ENCODE peak calls at places on chromosome 12, in eight cellular contexts. E is HTR-8/SVneo, W is left cardiac atrium, G is immature natural killer cell, R is NCI-H2107, U is pulmonary artery endothelial cell, A is Karpas-422, Y is uterus. V is an unnamed sample.

GRCh38 chr12:123089631-123090353 is 61.1 kb downstream of the PITPNM2 start:
- DNase-seq in E (peak; percentile 84), W (no peak), G (no peak), R (no peak), U (peak; percentile 72), A (no peak), Y (no peak), V (peak; percentile 73)

GRCh38 chr12:53227341-53227740 is 4.7 kb downstream of the RARG start:
- DNase-seq in E (no peak), W (no peak), G (no peak), R (no peak), U (no peak), A (no peak), Y (no peak), V (no peak)

GRCh38 chr12:102871014-102871413 is 46.0 kb downstream of the PAH start:
- DNase-seq in E (no peak), W (no peak), G (no peak), R (no peak), U (no peak), A (no peak), Y (no peak), V (no peak)

GRCh38 chr12:87150969-87151662 is 878.1 kb downstream of the C12orf50 start:
- DNase-seq in E (no peak), W (no peak), G (no peak), R (no peak), U (no peak), A (no peak), Y (no peak), V (no peak)

GRCh38 chr12:128808651-128809050 is 15.1 kb downstream of the SLC15A4 start:
- DNase-seq in E (no peak), W (no peak), G (no peak), R (no peak), U (no peak), A (no peak), Y (no peak), V (no peak)

GRCh38 chr12:49276304-49277290 is 11.7 kb downstream of the TUBA1C start:
- DNase-seq in E (no peak), W (no peak), G (no peak), R (no peak), U (no peak), A (no peak), Y (no peak), V (no peak)

GRCh38 chr12:388547-389137 is 478 bp downstream of the KDM5A start:
- DNase-seq in E (no peak), W (no peak), G (peak; percentile 77), R (no peak), U (no peak), A (peak; percentile 76), Y (no peak), V (no peak)

GRCh38 chr12:64390275-64390851 is at the start of gene C12orf56:
- DNase-seq in E (no peak), W (peak; percentile 29), G (peak; percentile 12), R (no peak), U (no peak), A (no peak), Y (no peak), V (no peak)

GRCh38 chr12:108649126-108649525 is 15.4 kb upstream of the SELPLG start:
- DNase-seq in E (no peak), W (no peak), G (no peak), R (no peak), U (no peak), A (no peak), Y (no peak), V (no peak)

GRCh38 chr12:101108130-101108529 is 101.9 kb downstream of the SLC5A8 start:
- DNase-seq in E (no peak), W (no peak), G (no peak), R (no peak), U (no peak), A (peak; percentile 48), Y (no peak), V (no peak)

GRCh38 chr12:41932470-41932991 is 212.1 kb downstream of the GXYLT1 start:
- DNase-seq in E (no peak), W (peak; percentile 83), G (peak; percentile 21), R (peak; percentile 69), U (peak; percentile 15), A (peak; percentile 69), Y (peak; percentile 36), V (no peak)

GRCh38 chr12:68809190-68810026 is 1.4 kb downstream of the MDM2 start:
- DNase-seq in E (no peak), W (no peak), G (no peak), R (no peak), U (no peak), A (no peak), Y (no peak), V (no peak)

GRCh38 chr12:105172037-105172436 is 63.9 kb downstream of the APPL2 start:
- DNase-seq in E (no peak), W (no peak), G (no peak), R (no peak), U (no peak), A (no peak), Y (no peak), V (no peak)

GRCh38 chr12:79891506-79892162 is 43.3 kb downstream of the PPP1R12A start:
- DNase-seq in E (no peak), W (no peak), G (no peak), R (no peak), U (no peak), A (no peak), Y (no peak), V (no peak)

GRCh38 chr12:53252349-53252916 is 15.7 kb upstream of the ESPL1 start:
- DNase-seq in E (no peak), W (peak; percentile 47), G (no peak), R (no peak), U (no peak), A (peak; percentile 57), Y (no peak), V (no peak)

GRCh38 chr12:74535536-74535935 is 2.1 kb upstream of the ATXN7L3B start:
- DNase-seq in E (no peak), W (no peak), G (no peak), R (no peak), U (no peak), A (peak; percentile 51), Y (no peak), V (no peak)

GRCh38 chr12:74108729-74109128 is 428.9 kb upstream of the ATXN7L3B start:
- DNase-seq in E (no peak), W (no peak), G (no peak), R (no peak), U (no peak), A (no peak), Y (no peak), V (no peak)

GRCh38 chr12:50110762-50111416 is 1.1 kb upstream of the COX14 start:
- DNase-seq in E (peak; percentile 52), W (peak; percentile 66), G (no peak), R (peak; percentile 38), U (no peak), A (peak; percentile 95), Y (peak; percentile 39), V (no peak)

GRCh38 chr12:53048033-53048779 is 1.7 kb upstream of the TNS2 start:
- DNase-seq in E (peak; percentile 50), W (peak; percentile 74), G (no peak), R (no peak), U (no peak), A (no peak), Y (peak; percentile 64), V (no peak)

GRCh38 chr12:108403952-108404351 is 64.8 kb upstream of the CMKLR1 start:
- DNase-seq in E (no peak), W (no peak), G (no peak), R (no peak), U (no peak), A (no peak), Y (no peak), V (no peak)

GRCh38 chr12:23482571-23482970 is 466.9 kb downstream of the SOX5 start:
- DNase-seq in E (no peak), W (no peak), G (no peak), R (no peak), U (no peak), A (no peak), Y (no peak), V (no peak)

GRCh38 chr12:53750812-53751335 is 905 bp downstream of the CISTR start:
- DNase-seq in E (no peak), W (peak; percentile 41), G (peak; percentile 50), R (no peak), U (no peak), A (peak; percentile 72), Y (no peak), V (no peak)

GRCh38 chr12:14260011-14260993 is 105.2 kb upstream of the ATF7IP start:
- DNase-seq in E (peak; percentile 56), W (peak; percentile 96), G (no peak), R (peak; percentile 70), U (peak; percentile 78), A (no peak), Y (peak; percentile 93), V (no peak)

GRCh38 chr12:98438826-98439225 is 76.6 kb upstream of the TMPO start:
- DNase-seq in E (no peak), W (no peak), G (no peak), R (no peak), U (no peak), A (no peak), Y (no peak), V (no peak)

GRCh38 chr12:111311011-111311410 is 57.9 kb downstream of the PHETA1 start:
- DNase-seq in E (no peak), W (no peak), G (no peak), R (no peak), U (no peak), A (no peak), Y (no peak), V (no peak)

GRCh38 chr12:119772431-119772830 is 104.5 kb downstream of the PRKAB1 start:
- DNase-seq in E (peak; percentile 40), W (no peak), G (no peak), R (no peak), U (no peak), A (no peak), Y (no peak), V (no peak)

GRCh38 chr12:28506271-28506670 is 316.0 kb downstream of the CCDC91 start:
- DNase-seq in E (no peak), W (no peak), G (no peak), R (no peak), U (no peak), A (no peak), Y (no peak), V (no peak)

GRCh38 chr12:51172515-51173431 is at the start of gene TFCP2:
- DNase-seq in E (peak; percentile 97), W (peak; percentile 99), G (peak; percentile 93), R (peak; percentile 97), U (peak; percentile 94), A (peak; percentile 97), Y (peak; percentile 96), V (peak; percentile 93)

GRCh38 chr12:67391034-67391433 is 121.9 kb downstream of the CAND1 start:
- DNase-seq in E (no peak), W (no peak), G (no peak), R (no peak), U (no peak), A (no peak), Y (no peak), V (no peak)

GRCh38 chr12:41795066-41795465 is 349.6 kb downstream of the GXYLT1 start:
- DNase-seq in E (no peak), W (no peak), G (no peak), R (no peak), U (no peak), A (no peak), Y (no peak), V (no peak)

GRCh38 chr12:100545092-100545491 is 28.4 kb upstream of the GAS2L3 start:
- DNase-seq in E (no peak), W (no peak), G (no peak), R (no peak), U (no peak), A (no peak), Y (no peak), V (no peak)

GRCh38 chr12:95544756-95545155 is 6.5 kb downstream of the USP44 start:
- DNase-seq in E (no peak), W (no peak), G (no peak), R (no peak), U (no peak), A (no peak), Y (no peak), V (no peak)

GRCh38 chr12:51374856-51375255 is 16.4 kb downstream of the GALNT6 start:
- DNase-seq in E (no peak), W (no peak), G (no peak), R (no peak), U (no peak), A (no peak), Y (no peak), V (no peak)